ENCODE peak calls at places on chromosomes 5 and 9, in ten cellular contexts. E is D341Med; B is posterior vena cava; Y is amygdala; W is EH; A is effector memory CD4-positive, alpha-beta T cell; S is AG08395; J is iris pigment epithelial cell; U is stromal cell of bone marrow; K is H9. R is an unnamed sample.

GRCh38 chr9:114371986-114372917 is 15.5 kb downstream of the AKNA start:
- DNase-seq in E (no peak), B (no peak), Y (no peak), W (peak; percentile 84), A (peak; percentile 41), S (no peak), J (no peak), U (no peak), K (no peak), R (peak; percentile 78)

GRCh38 chr9:134846187-134846586 is 34.4 kb upstream of the FCN2 start:
- DNase-seq in E (no peak), B (no peak), Y (no peak), W (no peak), A (no peak), S (no peak), J (no peak), U (no peak), K (no peak), R (no peak)

GRCh38 chr5:40578501-40579451 is 100.9 kb upstream of the PTGER4 start:
- DNase-seq in E (no peak), B (no peak), Y (no peak), W (peak; percentile 36), A (no peak), S (no peak), J (peak; percentile 63), U (no peak), K (no peak), R (no peak)

GRCh38 chr5:144390133-144390532 is 219.5 kb downstream of the KCTD16 start:
- DNase-seq in E (peak; percentile 23), B (no peak), Y (no peak), W (peak; percentile 11), A (no peak), S (no peak), J (peak; percentile 18), U (peak; percentile 6), K (peak; percentile 32), R (no peak)

GRCh38 chr5:154038241-154038603 is 488 bp downstream of the FAM114A2 start:
- DNase-seq in E (peak; percentile 45), B (no peak), Y (no peak), W (no peak), A (no peak), S (no peak), J (no peak), U (no peak), K (no peak), R (no peak)

GRCh38 chr9:126240835-126241234 is 85.8 kb upstream of the MVB12B start:
- DNase-seq in E (peak; percentile 17), B (no peak), Y (no peak), W (no peak), A (no peak), S (no peak), J (no peak), U (no peak), K (no peak), R (no peak)

GRCh38 chr5:146291421-146292074 is 47.1 kb upstream of the POU4F3 start:
- DNase-seq in E (peak; percentile 57), B (no peak), Y (no peak), W (peak; percentile 66), A (no peak), S (peak; percentile 73), J (peak; percentile 42), U (peak; percentile 25), K (no peak), R (no peak)

GRCh38 chr5:137778772-137779564 is 24.8 kb upstream of the HNRNPA0 start:
- DNase-seq in E (peak; percentile 38), B (no peak), Y (no peak), W (peak; percentile 53), A (no peak), S (peak; percentile 22), J (peak; percentile 36), U (peak; percentile 29), K (no peak), R (no peak)

GRCh38 chr5:148853868-148854267 is 27.5 kb downstream of the ADRB2 start:
- DNase-seq in E (no peak), B (no peak), Y (no peak), W (no peak), A (no peak), S (no peak), J (no peak), U (no peak), K (no peak), R (no peak)

GRCh38 chr5:52895572-52896296 is 93.4 kb upstream of the ITGA2 start:
- DNase-seq in E (no peak), B (no peak), Y (no peak), W (no peak), A (no peak), S (peak; percentile 13), J (no peak), U (no peak), K (no peak), R (no peak)

GRCh38 chr9:11233693-11234092 is 620.9 kb upstream of the PTPRD start:
- DNase-seq in E (no peak), B (no peak), Y (no peak), W (no peak), A (no peak), S (no peak), J (no peak), U (no peak), K (no peak), R (no peak)

GRCh38 chr9:23941051-23941450 is 115.0 kb upstream of the ELAVL2 start:
- DNase-seq in E (no peak), B (no peak), Y (no peak), W (no peak), A (no peak), S (no peak), J (no peak), U (no peak), K (no peak), R (no peak)

GRCh38 chr5:73564644-73565165 is 734 bp downstream of the ANKRA2 start:
- DNase-seq in E (no peak), B (no peak), Y (no peak), W (peak; percentile 21), A (no peak), S (no peak), J (peak; percentile 21), U (no peak), K (no peak), R (no peak)

GRCh38 chr9:127731938-127732337 is 3.2 kb downstream of the TOR2A start:
- DNase-seq in E (no peak), B (no peak), Y (no peak), W (no peak), A (no peak), S (no peak), J (no peak), U (no peak), K (no peak), R (no peak)

GRCh38 chr5:86716121-86716520 is 98.4 kb downstream of the COX7C start:
- DNase-seq in E (no peak), B (no peak), Y (no peak), W (no peak), A (no peak), S (no peak), J (no peak), U (no peak), K (no peak), R (no peak)

GRCh38 chr5:69032009-69032408 is 61.8 kb upstream of the SLC30A5 start:
- DNase-seq in E (peak; percentile 30), B (no peak), Y (no peak), W (no peak), A (no peak), S (no peak), J (no peak), U (no peak), K (no peak), R (no peak)

GRCh38 chr9:98501776-98502175 is 207.0 kb downstream of the GABBR2 start:
- DNase-seq in E (no peak), B (no peak), Y (no peak), W (no peak), A (no peak), S (no peak), J (no peak), U (no peak), K (peak; percentile 23), R (no peak)

GRCh38 chr9:32423371-32423770 is 38.9 kb downstream of the ACO1 start:
- DNase-seq in E (no peak), B (no peak), Y (no peak), W (peak; percentile 82), A (no peak), S (no peak), J (peak; percentile 96), U (no peak), K (no peak), R (no peak)

GRCh38 chr5:175847503-175847902 is 23.9 kb upstream of the CPLX2 start:
- DNase-seq in E (peak; percentile 63), B (no peak), Y (no peak), W (peak; percentile 10), A (no peak), S (no peak), J (peak; percentile 15), U (no peak), K (peak; percentile 70), R (no peak)

GRCh38 chr5:133508845-133509741 is 103.2 kb downstream of the FSTL4 start:
- DNase-seq in E (no peak), B (no peak), Y (no peak), W (no peak), A (no peak), S (no peak), J (no peak), U (no peak), K (no peak), R (no peak)

GRCh38 chr5:62938927-62939326 is 360.3 kb downstream of the LRRC70 start:
- DNase-seq in E (no peak), B (no peak), Y (no peak), W (no peak), A (no peak), S (no peak), J (peak; percentile 40), U (no peak), K (peak; percentile 33), R (no peak)

GRCh38 chr5:73115399-73116051 is 4.8 kb upstream of the TMEM171 start:
- DNase-seq in E (no peak), B (no peak), Y (no peak), W (peak; percentile 96), A (no peak), S (peak; percentile 88), J (peak; percentile 94), U (peak; percentile 70), K (no peak), R (no peak)

GRCh38 chr9:105678163-105678562 is 15.9 kb downstream of the TAL2 start:
- DNase-seq in E (no peak), B (no peak), Y (no peak), W (no peak), A (no peak), S (no peak), J (no peak), U (no peak), K (no peak), R (no peak)

GRCh38 chr9:130172161-130172857 is at the start of gene NCS1:
- DNase-seq in E (peak; percentile 97), B (peak; percentile 93), Y (peak; percentile 57), W (peak; percentile 81), A (no peak), S (peak; percentile 97), J (peak; percentile 72), U (peak; percentile 49), K (peak; percentile 63), R (peak; percentile 92)

GRCh38 chr5:59360130-59360555 is 533.4 kb downstream of the PDE4D start:
- DNase-seq in E (no peak), B (no peak), Y (no peak), W (no peak), A (no peak), S (no peak), J (peak; percentile 83), U (no peak), K (no peak), R (no peak)

GRCh38 chr5:152527358-152528048 is 122.4 kb upstream of the NMUR2 start:
- DNase-seq in E (no peak), B (no peak), Y (no peak), W (no peak), A (no peak), S (no peak), J (no peak), U (no peak), K (no peak), R (no peak)

R was measured in kidney.